ENCODE peak calls at places on chromosomes 6 and 20, in five cellular contexts. F, S, Z, R and A are unnamed samples.

GRCh38 chr6:50804283-50804682 is 14.4 kb upstream of the TFAP2B start:
- DNase-seq in Z (no peak), F (no peak), R (no peak), S (no peak), A (no peak)

GRCh38 chr6:55180258-55180657 is 5.9 kb downstream of the HCRTR2 start:
- DNase-seq in S (no peak), Z (no peak), F (no peak), R (no peak), A (no peak)

GRCh38 chr6:12367412-12367811 is 77.3 kb downstream of the EDN1 start:
- DNase-seq in S (no peak), F (no peak), Z (no peak), R (no peak), A (no peak)

GRCh38 chr6:65649392-65649791 is 57.6 kb downstream of the EYS start:
- DNase-seq in F (no peak), S (no peak), R (no peak), Z (no peak), A (no peak)

GRCh38 chr20:44288252-44288651 is 22.8 kb downstream of the FITM2 start:
- DNase-seq in R (no peak), S (no peak), Z (no peak), F (no peak), A (no peak)

GRCh38 chr20:40868568-40869223 is 159.9 kb upstream of the TOP1 start:
- DNase-seq in Z (peak), R (no peak), F (peak), S (peak), A (peak)

GRCh38 chr6:41047745-41048742 is 5.0 kb upstream of the APOBEC2 start:
- DNase-seq in R (no peak), F (no peak), S (no peak), Z (no peak), A (no peak)

GRCh38 chr20:44856442-44856841 is 29.1 kb upstream of the YWHAB start:
- DNase-seq in S (no peak), F (no peak), Z (no peak), R (no peak), A (no peak)

GRCh38 chr6:165422192-165422591 is 112.8 kb upstream of the C6orf118 start:
- DNase-seq in S (no peak), Z (no peak), R (no peak), F (no peak), A (no peak)

GRCh38 chr6:110331816-110332215 is 26.3 kb downstream of the METTL24 start:
- DNase-seq in R (no peak), S (no peak), F (no peak), Z (no peak), A (no peak)

GRCh38 chr6:158624684-158625682 is 19.6 kb downstream of the DYNLT1 start:
- DNase-seq in R (no peak), Z (no peak), S (no peak), F (no peak), A (no peak)

GRCh38 chr6:80174931-80175572 is 68.6 kb downstream of the BCKDHB start:
- DNase-seq in Z (no peak), F (no peak), R (no peak), S (peak), A (peak)

GRCh38 chr6:163418273-163419029 is 3.9 kb downstream of the QKI start:
- DNase-seq in F (no peak), Z (no peak), R (no peak), S (no peak), A (no peak)

GRCh38 chr20:13220194-13220856 is 749 bp upstream of the ISM1 start:
- DNase-seq in S (peak), F (no peak), R (no peak), Z (no peak), A (peak)

GRCh38 chr20:48829940-48830339 is 2.1 kb upstream of the PREX1 start:
- DNase-seq in S (no peak), F (no peak), R (no peak), Z (no peak), A (no peak)

GRCh38 chr6:42974919-42975505 is 4.0 kb downstream of the PEX6 start:
- DNase-seq in R (no peak), S (no peak), Z (no peak), F (no peak), A (no peak)

GRCh38 chr6:138970159-138970558 is 17.9 kb downstream of the REPS1 start:
- DNase-seq in R (no peak), F (no peak), Z (no peak), S (no peak), A (no peak)

GRCh38 chr20:38373231-38373867 is 27.1 kb downstream of the LBP start:
- DNase-seq in R (no peak), S (no peak), F (no peak), Z (no peak), A (no peak)

GRCh38 chr6:73565767-73566485 is 45.1 kb upstream of the EEF1A1 start:
- DNase-seq in S (peak), Z (no peak), R (no peak), F (peak), A (peak)

GRCh38 chr6:38052035-38052434 is 232.5 kb downstream of the ZFAND3 start:
- DNase-seq in S (no peak), F (no peak), R (no peak), Z (no peak), A (no peak)

GRCh38 chr6:28841290-28841689 is 82.5 kb downstream of the TRIM27 start:
- DNase-seq in R (no peak), S (no peak), F (no peak), Z (no peak), A (no peak)

GRCh38 chr20:53330744-53331143 is 262.9 kb downstream of the ZNF217 start:
- DNase-seq in R (no peak), F (no peak), S (no peak), Z (no peak), A (peak)

GRCh38 chr6:150391414-150391813 is 22.6 kb downstream of the IYD start:
- DNase-seq in S (no peak), R (no peak), F (no peak), Z (no peak), A (no peak)

GRCh38 chr6:7758456-7758855 is 32.6 kb downstream of the BMP6 start:
- DNase-seq in R (peak), Z (no peak), F (peak), S (peak), A (peak)

GRCh38 chr6:45951771-45952529 is 63.7 kb downstream of the CLIC5 start:
- DNase-seq in Z (no peak), S (no peak), R (no peak), F (no peak), A (peak)

GRCh38 chr6:439681-440167 is 48.2 kb downstream of the IRF4 start:
- DNase-seq in S (no peak), R (no peak), Z (no peak), F (no peak), A (no peak)